ENCODE peak calls at places on chromosomes 13 and 19, in five cellular contexts. R is NCI-H226; W is NCI-H1436; L is cardiac fibroblast; S is activated T-helper 9 cell treated with anti-CD3 and anti-CD28 coated beads, Interleukin-2, amount 50 U/mL, for 16 hours. N is an unnamed sample.

GRCh38 chr19:17429661-17430101 is 9.8 kb downstream of the MVB12A start:
- DNase-seq in R (no peak), W (no peak), L (no peak), S (no peak), N (no peak)

GRCh38 chr19:33032218-33032781 is 32.4 kb downstream of the RHPN2 start:
- DNase-seq in R (no peak), W (no peak), L (no peak), S (no peak), N (no peak)

GRCh38 chr13:114109646-114110045 is 22.8 kb downstream of the RASA3 start:
- DNase-seq in R (no peak), W (no peak), L (no peak), S (no peak), N (no peak)

GRCh38 chr19:3665681-3666544 is 34.4 kb downstream of the PIP5K1C start:
- DNase-seq in R (peak), W (no peak), L (peak), S (peak), N (no peak)

GRCh38 chr13:21037656-21038055 is 23.7 kb downstream of the LATS2 start:
- DNase-seq in R (no peak), W (no peak), L (no peak), S (no peak), N (no peak)

GRCh38 chr19:1837625-1838105 is 10.6 kb downstream of the REXO1 start:
- DNase-seq in R (no peak), W (no peak), L (peak), S (peak), N (peak)

GRCh38 chr19:35513231-35513974 is at the start of gene DMKN:
- DNase-seq in R (peak), W (no peak), L (peak), S (no peak), N (peak)

GRCh38 chr13:109196896-109197295 is 567.5 kb downstream of the MYO16 start:
- DNase-seq in R (no peak), W (no peak), L (no peak), S (no peak), N (no peak)

GRCh38 chr13:59776924-59777690 is 386.6 kb downstream of the DIAPH3 start:
- DNase-seq in R (peak), W (no peak), L (peak), S (no peak), N (peak)

GRCh38 chr19:1232652-1233360 is 5.0 kb downstream of the CBARP start:
- DNase-seq in R (no peak), W (no peak), L (peak), S (no peak), N (peak)

GRCh38 chr13:73254827-73255226 is 196.0 kb downstream of the KLF5 start:
- DNase-seq in R (no peak), W (no peak), L (no peak), S (no peak), N (no peak)

GRCh38 chr19:45601524-45602522 is at the start of gene GPR4:
- DNase-seq in R (no peak), W (no peak), L (peak), S (no peak), N (no peak)

GRCh38 chr19:40466219-40467006 is at the start of gene SPTBN4:
- DNase-seq in R (no peak), W (no peak), L (no peak), S (peak), N (no peak)

GRCh38 chr19:47863514-47863936 is 4.5 kb downstream of the TPRX2 start:
- DNase-seq in R (peak), W (peak), L (peak), S (peak), N (peak)

GRCh38 chr13:109610517-109610916 is 175.9 kb downstream of the IRS2 start:
- DNase-seq in R (no peak), W (peak), L (peak), S (peak), N (peak)

GRCh38 chr13:44125943-44126469 is 246.3 kb downstream of the LACC1 start:
- DNase-seq in R (no peak), W (no peak), L (no peak), S (no peak), N (peak)

GRCh38 chr19:17777840-17778620 is 16.9 kb upstream of the B3GNT3 start:
- DNase-seq in R (peak), W (no peak), L (peak), S (no peak), N (peak)

GRCh38 chr13:113625965-113626661 is 31.9 kb downstream of the ATP4B start:
- DNase-seq in R (no peak), W (no peak), L (peak), S (no peak), N (no peak)

GRCh38 chr19:15072930-15073647 is 8.9 kb upstream of the OR1I1 start:
- DNase-seq in R (no peak), W (no peak), L (no peak), S (no peak), N (no peak)

GRCh38 chr13:24341439-24341838 is 32.1 kb downstream of the C1QTNF9 start:
- DNase-seq in R (peak), W (no peak), L (peak), S (no peak), N (peak)

GRCh38 chr13:112601351-112601750 is 13.4 kb upstream of the TUBGCP3 start:
- DNase-seq in R (no peak), W (no peak), L (no peak), S (no peak), N (no peak)

GRCh38 chr13:75236774-75237173 is 245.2 kb downstream of the TBC1D4 start:
- DNase-seq in R (peak), W (no peak), L (no peak), S (no peak), N (peak)

GRCh38 chr13:109785141-109785891 is 1.1 kb downstream of the IRS2 start:
- DNase-seq in R (peak), W (peak), L (peak), S (no peak), N (peak)

GRCh38 chr19:28602675-28603298 is 610.2 kb downstream of the UQCRFS1 start:
- DNase-seq in R (no peak), W (no peak), L (no peak), S (no peak), N (no peak)

GRCh38 chr19:44757735-44758505 is 9.4 kb downstream of the BCL3 start:
- DNase-seq in R (no peak), W (no peak), L (peak), S (no peak), N (peak)

GRCh38 chr13:92830821-92831220 is 395.8 kb upstream of the GPC6 start:
- DNase-seq in R (no peak), W (no peak), L (no peak), S (no peak), N (no peak)

GRCh38 chr19:10662384-10663251 is 8.5 kb downstream of the ILF3 start:
- DNase-seq in R (no peak), W (no peak), L (peak), S (no peak), N (peak)

GRCh38 chr13:107284168-107284567 is 716.2 kb upstream of the ARGLU1 start:
- DNase-seq in R (peak), W (no peak), L (peak), S (no peak), N (peak)

GRCh38 chr13:109336730-109337129 is 449.7 kb downstream of the IRS2 start:
- DNase-seq in R (peak), W (no peak), L (peak), S (no peak), N (peak)

GRCh38 chr19:44521370-44521769 is 8.1 kb downstream of the CEACAM20 start:
- DNase-seq in R (no peak), W (no peak), L (no peak), S (no peak), N (no peak)

GRCh38 chr19:19782783-19783182 is 38.8 kb downstream of the ZNF506 start:
- DNase-seq in R (no peak), W (no peak), L (no peak), S (no peak), N (no peak)

N was measured in fibroblast of mammary gland.